ENCODE peak calls at places on chromosomes 5 and 9, in four cellular contexts. T is A549, Y is HepG2, E is K562. C is an unnamed sample.

GRCh38 chr9:129140397-129141065 is 29.3 kb downstream of the PTPA start:
- DNase-seq in E (peak; percentile 57), Y (peak; percentile 56), T (peak; percentile 35), C (no peak)

GRCh38 chr9:98774746-98775145 is 21.6 kb downstream of the ANKS6 start:
- DNase-seq in T (peak; percentile 33), Y (no peak), E (peak; percentile 62), C (no peak)

GRCh38 chr9:15221746-15222145 is 85.3 kb downstream of the TTC39B start:
- DNase-seq in T (no peak), E (no peak), Y (no peak), C (no peak)

GRCh38 chr5:177304392-177305119 is 957 bp downstream of the PRELID1 start:
- DNase-seq in T (no peak), E (peak; percentile 62), Y (peak; percentile 55), C (no peak)

GRCh38 chr5:180330810-180331646 is 22.1 kb downstream of the GFPT2 start:
- DNase-seq in T (peak; percentile 95), Y (peak; percentile 21), E (peak; percentile 16), C (no peak)

GRCh38 chr9:12759767-12760166 is 15.1 kb upstream of the LURAP1L start:
- DNase-seq in T (no peak), Y (no peak), E (no peak), C (no peak)

GRCh38 chr5:91219803-91220371 is 163.2 kb downstream of the ARRDC3 start:
- DNase-seq in T (peak; percentile 73), Y (no peak), E (peak; percentile 42), C (no peak)

GRCh38 chr5:124403281-124403680 is 343.2 kb downstream of the ZNF608 start:
- DNase-seq in Y (no peak), T (no peak), E (no peak), C (no peak)

GRCh38 chr5:68182094-68182493 is 33.5 kb upstream of the PIK3R1 start:
- DNase-seq in E (no peak), Y (no peak), T (no peak), C (no peak)

GRCh38 chr5:5522336-5522735 is 99.9 kb downstream of the ICE1 start:
- DNase-seq in Y (no peak), T (no peak), E (no peak), C (no peak)

GRCh38 chr5:137651022-137651421 is 84.9 kb downstream of the KLHL3 start:
- DNase-seq in Y (no peak), T (no peak), E (no peak), C (no peak)

GRCh38 chr5:154370730-154371334 is 75.0 kb upstream of the SAP30L start:
- DNase-seq in T (no peak), E (no peak), Y (no peak), C (no peak)

GRCh38 chr9:89137548-89138462 is 40.8 kb downstream of the SHC3 start:
- DNase-seq in T (peak; percentile 48), E (no peak), Y (no peak), C (no peak)

GRCh38 chr9:4116091-4116581 is 183.7 kb downstream of the GLIS3 start:
- DNase-seq in Y (no peak), T (no peak), E (no peak), C (no peak)

GRCh38 chr5:118311103-118311502 is 677.2 kb downstream of the DTWD2 start:
- DNase-seq in E (no peak), Y (no peak), T (no peak), C (no peak)

GRCh38 chr9:125337282-125337681 is 75.7 kb downstream of the GAPVD1 start:
- DNase-seq in E (peak; percentile 31), T (peak; percentile 18), Y (no peak), C (no peak)

GRCh38 chr9:95626885-95627558 is 110.3 kb upstream of the PTCH1 start:
- DNase-seq in T (no peak), Y (no peak), E (no peak), C (no peak)

GRCh38 chr9:88280816-88281382 is 107.3 kb upstream of the SPIN1 start:
- DNase-seq in T (peak; percentile 16), E (no peak), Y (no peak), C (no peak)

GRCh38 chr5:88677943-88678779 is 204.8 kb downstream of the MEF2C start:
- DNase-seq in T (no peak), E (no peak), Y (no peak), C (no peak)

GRCh38 chr9:116791314-116791713 is 104.2 kb downstream of the TRIM32 start:
- DNase-seq in T (no peak), Y (no peak), E (no peak), C (no peak)

DNA sequence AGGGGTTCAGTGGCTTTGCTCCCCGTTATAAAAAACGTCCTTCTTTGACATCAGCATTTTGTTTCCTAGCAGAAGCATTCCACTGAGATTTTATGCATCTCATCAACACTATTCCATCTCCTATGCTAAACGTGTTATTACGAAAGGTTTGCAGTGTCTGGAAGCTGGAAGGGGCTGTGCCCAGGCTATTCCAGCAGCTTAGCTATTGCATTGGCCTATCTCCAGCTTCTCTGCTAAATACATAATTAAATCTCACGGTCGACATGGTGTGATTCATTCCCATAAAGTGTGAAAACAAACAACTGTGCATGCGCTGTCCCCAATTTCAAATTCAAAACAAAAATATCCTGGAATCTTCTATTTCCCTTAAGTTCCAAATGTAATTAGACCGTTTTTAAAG is 212.5 kb upstream of the RORB start:
- DNase-seq in Y (no peak), E (no peak), T (no peak), C (no peak)
- TF ChIP-seq POLR2AphosphoS2 in Y (no peak), E (no peak), T (no peak), C (no peak)

GRCh38 chr5:142870552-142870951 is 100.4 kb downstream of the ARHGAP26 start:
- DNase-seq in Y (no peak), E (no peak), T (no peak), C (no peak)

GRCh38 chr5:142871880-142872200 is 101.7 kb downstream of the ARHGAP26 start:
- DNase-seq in Y (no peak), E (peak; percentile 9), T (no peak), C (no peak)

GRCh38 chr5:142871056-142871879 is 101.1 kb downstream of the ARHGAP26 start:
- DNase-seq in E (no peak), T (no peak), Y (no peak), C (no peak)

GRCh38 chr5:142872217-142872616 is 102.0 kb downstream of the ARHGAP26 start:
- DNase-seq in T (no peak), E (no peak), Y (no peak), C (no peak)

DNA sequence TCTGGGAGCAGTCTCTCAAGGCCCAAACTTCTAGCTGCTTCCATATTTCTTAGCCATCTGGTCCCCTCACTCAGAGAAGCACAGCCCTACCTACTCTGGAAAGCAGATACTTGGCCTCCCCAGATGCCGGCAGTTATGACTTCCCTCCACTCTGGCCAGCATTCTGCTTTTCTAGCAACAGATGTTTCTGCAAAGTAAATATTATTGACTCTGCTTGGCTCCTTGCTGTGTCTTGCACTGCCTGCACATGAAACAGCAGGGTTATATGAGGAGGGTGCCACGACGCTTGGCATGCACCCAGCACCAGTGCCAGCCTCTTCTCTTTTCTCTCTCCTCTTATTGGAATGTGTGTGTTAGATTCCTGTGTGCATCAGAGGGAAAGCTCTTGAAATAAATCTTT is 99.7 kb downstream of the ARHGAP26 start:
- DNase-seq in T (no peak), E (no peak), Y (no peak), C (no peak)
- TF ChIP-seq USF2 in T (no peak), E (no peak), Y (no peak), C (no peak)

DNA sequence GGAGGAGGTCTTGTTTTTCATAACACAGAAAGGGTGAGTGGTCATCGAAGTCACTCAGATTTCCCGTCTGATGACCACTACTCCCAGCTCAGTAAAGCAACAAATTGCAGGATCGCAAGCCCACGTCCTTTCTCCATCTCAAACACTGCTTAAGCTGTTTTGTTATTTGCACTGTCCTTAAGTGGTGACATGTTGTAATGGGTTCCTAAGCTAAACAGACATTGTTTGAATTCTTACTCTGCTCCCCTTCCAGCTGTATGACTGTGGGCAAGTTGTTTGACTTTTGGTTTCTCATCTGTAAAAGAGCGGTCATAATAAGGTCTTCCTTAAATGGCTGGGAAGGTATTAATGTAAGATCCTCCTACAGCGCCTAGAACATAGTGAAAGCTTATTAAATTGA is 62.8 kb upstream of the EQTN start:
- DNase-seq in T (no peak), Y (no peak), E (no peak), C (no peak)
- TF ChIP-seq POLR2AphosphoS2 in T (no peak), Y (no peak), E (no peak), C (no peak)

GRCh38 chr5:92374859-92375258 is 991.7 kb upstream of the ARRDC3 start:
- DNase-seq in T (no peak), Y (no peak), E (no peak), C (no peak)
- TF ChIP-seq USF2 in T (no peak), Y (no peak), E (no peak), C (no peak)

GRCh38 chr9:14084867-14085266 is 229.1 kb downstream of the NFIB start:
- DNase-seq in Y (no peak), E (no peak), T (no peak), C (no peak)

GRCh38 chr9:14079440-14079839 is 234.5 kb downstream of the NFIB start:
- DNase-seq in Y (no peak), T (no peak), E (no peak), C (no peak)

GRCh38 chr9:14086495-14086894 is 227.4 kb downstream of the NFIB start:
- DNase-seq in Y (no peak), T (no peak), E (no peak), C (no peak)

GRCh38 chr9:14082732-14083131 is 231.2 kb downstream of the NFIB start:
- DNase-seq in T (no peak), Y (no peak), E (no peak), C (no peak)

DNA sequence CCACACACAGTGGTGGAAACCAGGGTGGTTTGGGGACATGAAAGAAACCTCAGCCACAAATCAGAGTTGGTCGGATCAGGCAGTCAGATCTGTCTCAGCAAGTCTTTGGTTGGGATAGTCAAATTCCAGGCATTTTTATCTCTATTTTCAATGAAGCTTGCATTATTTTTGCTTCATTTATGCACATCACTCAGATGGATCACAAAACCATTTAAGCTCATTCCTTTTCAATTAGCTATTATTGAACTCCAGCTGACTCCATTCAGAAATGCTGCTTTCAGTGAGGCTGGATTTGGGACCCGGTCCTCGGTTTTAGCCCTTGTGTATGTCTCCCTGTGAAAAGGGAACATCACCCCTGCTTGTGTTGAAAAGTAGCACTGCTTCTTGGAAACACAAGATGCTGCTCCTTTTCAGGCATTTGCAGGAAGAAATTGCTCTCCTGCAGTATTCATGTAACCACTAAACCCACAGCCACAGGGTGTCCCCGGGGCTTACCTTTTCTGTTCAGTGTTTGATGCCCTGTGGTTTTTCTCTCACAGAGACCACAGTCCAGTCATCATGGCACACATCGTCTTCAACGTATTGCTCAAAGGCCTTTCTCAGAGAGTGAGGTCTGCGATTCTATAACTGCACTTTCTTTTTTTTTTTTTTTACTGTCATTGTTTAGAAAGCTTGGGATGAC is 232.9 kb downstream of the NFIB start:
- DNase-seq in E (no peak), T (no peak), Y (no peak), C (no peak)
- TF ChIP-seq POLR2AphosphoS2 in E (no peak), T (no peak), Y (no peak), C (no peak)